ENCODE peak calls at places on chromosomes 7 and 10, in five cellular contexts. A, Y, N, G and I are unnamed samples.

GRCh38 chr10:132774905-132775863 is 10.8 kb downstream of the NKX6-2 start:
- DNase-seq in A (no peak), Y (no peak), N (no peak), G (no peak), I (no peak)

GRCh38 chr7:73973091-73973490 is 54.9 kb upstream of the ELN start:
- DNase-seq in A (no peak), Y (no peak), N (peak), G (peak), I (no peak)

GRCh38 chr10:79049931-79050895 is 18.6 kb upstream of the ZMIZ1 start:
- DNase-seq in A (no peak), Y (no peak), N (peak), G (peak), I (no peak)

GRCh38 chr7:64890761-64891666 is 12.1 kb upstream of the ZNF273 start:
- DNase-seq in A (no peak), Y (no peak), N (peak), G (no peak), I (no peak)

GRCh38 chr7:48183370-48183743 is 12.1 kb downstream of the ABCA13 start:
- DNase-seq in A (no peak), Y (no peak), N (no peak), G (no peak), I (no peak)

GRCh38 chr7:5822742-5823503 is 41.5 kb upstream of the RNF216 start:
- DNase-seq in A (peak), Y (peak), N (peak), G (peak), I (peak)

GRCh38 chr7:74481458-74482324 is 28.0 kb downstream of the GTF2IRD1 start:
- DNase-seq in A (no peak), Y (no peak), N (no peak), G (peak), I (no peak)

GRCh38 chr7:6443372-6443941 is 4.3 kb downstream of the DAGLB start:
- DNase-seq in A (no peak), Y (no peak), N (no peak), G (peak), I (no peak)

GRCh38 chr7:98713411-98713810 is 96.3 kb downstream of the NPTX2 start:
- DNase-seq in A (no peak), Y (no peak), N (no peak), G (no peak), I (no peak)

GRCh38 chr7:45890902-45891461 is 2.7 kb downstream of the IGFBP1 start:
- DNase-seq in A (peak), Y (no peak), N (no peak), G (no peak), I (no peak)

GRCh38 chr7:137331378-137331777 is 12.2 kb downstream of the PTN start:
- DNase-seq in A (no peak), Y (no peak), N (no peak), G (no peak), I (no peak)

GRCh38 chr7:132564090-132564489 is 12.2 kb downstream of the PLXNA4 start:
- DNase-seq in A (no peak), Y (no peak), N (no peak), G (no peak), I (no peak)

GRCh38 chr10:77004917-77005564 is 632.6 kb downstream of the KCNMA1 start:
- DNase-seq in A (peak), Y (no peak), N (no peak), G (no peak), I (no peak)

GRCh38 chr10:2882628-2883027 is 184.7 kb upstream of the PFKP start:
- DNase-seq in A (peak), Y (no peak), N (no peak), G (no peak), I (no peak)

GRCh38 chr10:14016011-14016536 is 314.6 kb downstream of the FRMD4A start:
- DNase-seq in A (no peak), Y (no peak), N (no peak), G (peak), I (no peak)

GRCh38 chr7:14850039-14850438 is 52.5 kb downstream of the DGKB start:
- DNase-seq in A (no peak), Y (no peak), N (no peak), G (no peak), I (no peak)

GRCh38 chr7:30674420-30674819 is 7.8 kb downstream of the CRHR2 start:
- DNase-seq in A (no peak), Y (no peak), N (no peak), G (no peak), I (peak)

GRCh38 chr10:82089327-82089726 is 214.3 kb downstream of the NRG3 start:
- DNase-seq in A (peak), Y (no peak), N (no peak), G (no peak), I (no peak)

GRCh38 chr10:118712930-118713634 is 41.7 kb downstream of the CACUL1 start:
- DNase-seq in A (peak), Y (no peak), N (no peak), G (no peak), I (peak)

GRCh38 chr7:47221826-47222225 is 360.1 kb downstream of the TNS3 start:
- DNase-seq in A (no peak), Y (no peak), N (no peak), G (no peak), I (no peak)

GRCh38 chr7:99843808-99844207 is 16.0 kb downstream of the CYP3A43 start:
- DNase-seq in A (no peak), Y (no peak), N (no peak), G (no peak), I (no peak)

GRCh38 chr10:5501976-5502902 is 2.9 kb upstream of the CALML5 start:
- DNase-seq in A (no peak), Y (no peak), N (peak), G (no peak), I (no peak)

GRCh38 chr7:32059289-32060045 is 10.7 kb downstream of the PDE1C start:
- DNase-seq in A (peak), Y (no peak), N (no peak), G (no peak), I (no peak)

GRCh38 chr10:74736029-74736428 is 90.4 kb upstream of the KAT6B start:
- DNase-seq in A (no peak), Y (no peak), N (no peak), G (no peak), I (no peak)